ENCODE peak calls at places on chromosomes 6 and 20, in six cellular contexts. E is CD8-positive, alpha-beta T cell; C is effector memory CD4-positive, alpha-beta T cell; J is AG04450; W is AG09309; V is endothelial cell. H is an unnamed sample.

GRCh38 chr6:136604928-136605485 is 54.8 kb upstream of the MAP7 start:
- DNase-seq in E (no peak), C (no peak), J (no peak), W (no peak), V (no peak), H (no peak)

GRCh38 chr6:129776542-129776941 is 66.6 kb upstream of the ARHGAP18 start:
- DNase-seq in E (no peak), C (no peak), J (no peak), W (no peak), V (no peak), H (no peak)

GRCh38 chr6:127053032-127053908 is 65.2 kb upstream of the RSPO3 start:
- DNase-seq in E (no peak), C (no peak), J (no peak), W (no peak), V (no peak), H (no peak)

GRCh38 chr6:168216741-168217140 is 102.8 kb downstream of the DACT2 start:
- DNase-seq in E (no peak), C (no peak), J (no peak), W (no peak), V (no peak), H (no peak)

GRCh38 chr6:46453221-46453620 is 38.0 kb downstream of the RCAN2 start:
- DNase-seq in E (no peak), C (no peak), J (peak; percentile 18), W (peak; percentile 92), V (no peak), H (peak; percentile 93)

GRCh38 chr6:99348823-99349619 is 453 bp downstream of the FAXC start:
- DNase-seq in E (no peak), C (no peak), J (no peak), W (no peak), V (peak; percentile 14), H (no peak)

GRCh38 chr20:25239387-25240370 is 8.2 kb upstream of the PYGB start:
- DNase-seq in E (no peak), C (no peak), J (no peak), W (no peak), V (no peak), H (no peak)

GRCh38 chr20:56361888-56362287 is 3.1 kb downstream of the FAM210B start:
- DNase-seq in E (no peak), C (no peak), J (no peak), W (no peak), V (no peak), H (no peak)

GRCh38 chr20:17557675-17558006 is 12.2 kb upstream of the DSTN start:
- DNase-seq in E (no peak), C (no peak), J (peak; percentile 70), W (no peak), V (no peak), H (no peak)

GRCh38 chr6:35948725-35949124 is 27.8 kb upstream of the SRPK1 start:
- DNase-seq in E (no peak), C (no peak), J (no peak), W (no peak), V (peak; percentile 16), H (no peak)

GRCh38 chr6:42550277-42550676 is 13.6 kb upstream of the UBR2 start:
- DNase-seq in E (no peak), C (no peak), J (no peak), W (no peak), V (no peak), H (no peak)

GRCh38 chr6:43771858-43772570 is 2.0 kb downstream of the VEGFA start:
- DNase-seq in E (no peak), C (no peak), J (no peak), W (no peak), V (peak; percentile 49), H (no peak)

GRCh38 chr6:129248976-129249375 is 366.0 kb downstream of the LAMA2 start:
- DNase-seq in E (no peak), C (no peak), J (no peak), W (no peak), V (no peak), H (no peak)

GRCh38 chr6:30685157-30685976 is 1.1 kb downstream of the PPP1R18 start:
- DNase-seq in E (peak; percentile 32), C (no peak), J (no peak), W (no peak), V (peak; percentile 29), H (no peak)

GRCh38 chr6:169778646-169779045 is 27.2 kb downstream of the ERMARD start:
- DNase-seq in E (no peak), C (no peak), J (no peak), W (no peak), V (no peak), H (no peak)

GRCh38 chr6:144216668-144217218 is 66.4 kb downstream of the STX11 start:
- DNase-seq in E (no peak), C (no peak), J (no peak), W (no peak), V (no peak), H (no peak)

GRCh38 chr20:31449511-31450128 is 9.2 kb downstream of the DEFB123 start:
- DNase-seq in E (no peak), C (no peak), J (no peak), W (no peak), V (no peak), H (no peak)

GRCh38 chr6:125173341-125173740 is 19.8 kb downstream of the TPD52L1 start:
- DNase-seq in E (no peak), C (no peak), J (no peak), W (no peak), V (no peak), H (no peak)

GRCh38 chr6:88492824-88493223 is 326.7 kb upstream of the CNR1 start:
- DNase-seq in E (no peak), C (no peak), J (no peak), W (peak; percentile 3), V (no peak), H (no peak)

GRCh38 chr20:50980851-50981713 is 22.5 kb downstream of the MOCS3 start:
- DNase-seq in E (peak; percentile 72), C (no peak), J (no peak), W (no peak), V (peak; percentile 73), H (no peak)

GRCh38 chr6:53020005-53020744 is 25.1 kb upstream of the GSTA4 start:
- DNase-seq in E (no peak), C (no peak), J (no peak), W (no peak), V (no peak), H (no peak)

GRCh38 chr6:72286911-72287311 is 335.0 kb upstream of the KCNQ5 start:
- DNase-seq in E (no peak), C (no peak), J (peak; percentile 15), W (no peak), V (no peak), H (peak; percentile 35)

GRCh38 chr6:112086744-112087135 is 542 bp downstream of the TUBE1 start:
- DNase-seq in E (no peak), C (no peak), J (no peak), W (peak; percentile 18), V (no peak), H (peak; percentile 32)

GRCh38 chr20:63552481-63553249 is 1.3 kb upstream of the FNDC11 start:
- DNase-seq in E (peak; percentile 59), C (peak; percentile 54), J (no peak), W (no peak), V (no peak), H (no peak)

GRCh38 chr6:165662671-165663282 is at the start of gene PDE10A:
- DNase-seq in E (no peak), C (no peak), J (no peak), W (no peak), V (peak; percentile 61), H (no peak)

GRCh38 chr6:31401403-31401802 is 2.0 kb upstream of the MICA start:
- DNase-seq in E (no peak), C (no peak), J (peak; percentile 56), W (peak; percentile 63), V (no peak), H (no peak)

GRCh38 chr20:59462249-59462648 is 142.1 kb upstream of the PHACTR3 start:
- DNase-seq in E (no peak), C (no peak), J (no peak), W (no peak), V (no peak), H (no peak)

GRCh38 chr6:112370946-112371345 is 23.8 kb downstream of the RFPL4B start:
- DNase-seq in E (no peak), C (no peak), J (no peak), W (peak; percentile 71), V (no peak), H (no peak)